ENCODE peak calls at places on chromosomes 13 and 19, in ten cellular contexts. R is stimulated activated CD4-positive, alpha-beta T cell treated with anti-CD3 and anti-CD28 coated beads, Interleukin-4, amount 100 ng/mL, for 1 hour; S is kidney epithelial cell; H is choroid plexus epithelial cell; U is activated CD4-positive, alpha-beta T cell treated with anti-CD3 and anti-CD28 coated beads for 1 hour; B is dermis blood vessel endothelial cell; E is AG09309; Y is AG20443; K is right cardiac atrium; Q is fibroblast of villous mesenchyme. W is an unnamed sample.

GRCh38 chr19:38204728-38205127 is 19.3 kb downstream of the DPF1 start:
- DNase-seq in R (no peak), S (no peak), H (no peak), U (no peak), B (no peak), E (no peak), Y (no peak), K (no peak), Q (no peak), W (no peak)

GRCh38 chr13:29817604-29818378 is 32.6 kb downstream of the UBL3 start:
- DNase-seq in R (no peak), S (no peak), H (no peak), U (no peak), B (peak; percentile 3), E (no peak), Y (no peak), K (no peak), Q (no peak), W (no peak)

GRCh38 chr13:77118134-77118533 is 91.2 kb upstream of the FBXL3 start:
- DNase-seq in R (no peak), S (no peak), H (no peak), U (no peak), B (no peak), E (no peak), Y (no peak), K (no peak), Q (no peak), W (no peak)

GRCh38 chr19:3614858-3615505 is 8.3 kb upstream of the TBXA2R start:
- DNase-seq in R (no peak), S (no peak), H (no peak), U (no peak), B (no peak), E (no peak), Y (no peak), K (no peak), Q (no peak), W (no peak)

GRCh38 chr13:63455938-63456337 is 2040.3 kb upstream of the PCDH20 start:
- DNase-seq in R (no peak), S (no peak), H (peak; percentile 16), U (no peak), B (no peak), E (no peak), Y (no peak), K (no peak), Q (no peak), W (no peak)

GRCh38 chr13:21365574-21365973 is 93.5 kb downstream of the ZDHHC20 start:
- DNase-seq in R (no peak), S (no peak), H (no peak), U (no peak), B (no peak), E (no peak), Y (no peak), K (no peak), Q (no peak), W (no peak)

GRCh38 chr13:37403776-37404497 is 194.6 kb downstream of the POSTN start:
- DNase-seq in R (no peak), S (no peak), H (peak; percentile 94), U (no peak), B (no peak), E (peak; percentile 94), Y (peak; percentile 78), K (no peak), Q (peak; percentile 54), W (peak; percentile 95)

GRCh38 chr13:52067237-52067636 is 42.7 kb downstream of the UTP14C start:
- DNase-seq in R (no peak), S (no peak), H (peak; percentile 28), U (no peak), B (peak; percentile 19), E (no peak), Y (no peak), K (no peak), Q (no peak), W (no peak)

GRCh38 chr19:15589760-15590451 is 25.1 kb upstream of the CYP4F8 start:
- DNase-seq in R (no peak), S (no peak), H (no peak), U (no peak), B (no peak), E (no peak), Y (no peak), K (no peak), Q (no peak), W (no peak)

GRCh38 chr13:31965361-31966066 is 66.1 kb upstream of the FRY start:
- DNase-seq in R (no peak), S (peak; percentile 85), H (peak; percentile 84), U (no peak), B (peak; percentile 45), E (no peak), Y (peak; percentile 15), K (no peak), Q (peak; percentile 73), W (no peak)

GRCh38 chr19:19053508-19054314 is 10.1 kb upstream of the SLC25A42 start:
- DNase-seq in R (peak; percentile 61), S (no peak), H (peak; percentile 70), U (peak; percentile 48), B (peak; percentile 82), E (no peak), Y (peak; percentile 68), K (peak; percentile 84), Q (peak; percentile 65), W (no peak)

GRCh38 chr13:114120486-114121430 is 11.7 kb downstream of the RASA3 start:
- DNase-seq in R (no peak), S (no peak), H (no peak), U (no peak), B (peak; percentile 29), E (no peak), Y (no peak), K (no peak), Q (peak; percentile 45), W (no peak)

GRCh38 chr19:3087769-3088168 is 6.4 kb upstream of the GNA11 start:
- DNase-seq in R (no peak), S (no peak), H (no peak), U (no peak), B (no peak), E (no peak), Y (no peak), K (no peak), Q (no peak), W (no peak)

GRCh38 chr19:2213799-2214198 is 22.3 kb downstream of the PLEKHJ1 start:
- DNase-seq in R (no peak), S (no peak), H (no peak), U (no peak), B (no peak), E (no peak), Y (no peak), K (no peak), Q (peak; percentile 51), W (no peak)

GRCh38 chr13:95099541-95099940 is 201.7 kb downstream of the ABCC4 start:
- DNase-seq in R (no peak), S (peak; percentile 16), H (peak; percentile 65), U (no peak), B (peak; percentile 76), E (no peak), Y (no peak), K (no peak), Q (no peak), W (peak; percentile 41)

GRCh38 chr13:29885967-29886366 is 35.5 kb upstream of the UBL3 start:
- DNase-seq in R (no peak), S (no peak), H (no peak), U (no peak), B (no peak), E (no peak), Y (no peak), K (no peak), Q (no peak), W (no peak)

GRCh38 chr13:24858953-24859352 is 95.0 kb downstream of the RNF17 start:
- DNase-seq in R (no peak), S (no peak), H (no peak), U (no peak), B (no peak), E (no peak), Y (no peak), K (no peak), Q (no peak), W (no peak)

GRCh38 chr13:52118095-52118494 is 10.8 kb downstream of the NEK5 start:
- DNase-seq in R (no peak), S (no peak), H (no peak), U (no peak), B (no peak), E (no peak), Y (no peak), K (no peak), Q (no peak), W (no peak)

GRCh38 chr13:28340272-28340793 is 154.6 kb downstream of the FLT1 start:
- DNase-seq in R (no peak), S (no peak), H (no peak), U (no peak), B (no peak), E (no peak), Y (no peak), K (no peak), Q (peak; percentile 45), W (no peak)

GRCh38 chr19:6719540-6719861 is 949 bp downstream of the C3 start:
- DNase-seq in R (no peak), S (no peak), H (no peak), U (no peak), B (no peak), E (no peak), Y (no peak), K (no peak), Q (no peak), W (no peak)

GRCh38 chr13:113584870-113585671 is 518 bp downstream of the TFDP1 start:
- DNase-seq in R (peak; percentile 34), S (no peak), H (no peak), U (peak; percentile 7), B (peak; percentile 15), E (no peak), Y (peak; percentile 55), K (no peak), Q (peak; percentile 22), W (no peak)

GRCh38 chr19:47419037-47419783 is at the start of gene MEIS3:
- DNase-seq in R (no peak), S (no peak), H (no peak), U (no peak), B (no peak), E (no peak), Y (peak; percentile 60), K (peak; percentile 70), Q (no peak), W (no peak)

GRCh38 chr13:97855570-97855970 is 97.9 kb upstream of the IPO5 start:
- DNase-seq in R (no peak), S (peak; percentile 52), H (peak; percentile 90), U (no peak), B (peak; percentile 81), E (peak; percentile 78), Y (peak; percentile 80), K (no peak), Q (peak; percentile 86), W (peak; percentile 45)

GRCh38 chr13:41222259-41222852 is 28.0 kb upstream of the KBTBD7 start:
- DNase-seq in R (peak; percentile 18), S (peak; percentile 12), H (peak; percentile 76), U (no peak), B (peak; percentile 79), E (no peak), Y (peak; percentile 47), K (no peak), Q (peak; percentile 58), W (no peak)

GRCh38 chr19:49333426-49334288 is 1.5 kb upstream of the CD37 start:
- DNase-seq in R (peak; percentile 70), S (no peak), H (no peak), U (peak; percentile 56), B (peak; percentile 40), E (no peak), Y (no peak), K (no peak), Q (peak; percentile 8), W (no peak)

GRCh38 chr19:35645680-35646511 is 2.2 kb upstream of the COX6B1 start:
- DNase-seq in R (no peak), S (no peak), H (no peak), U (no peak), B (no peak), E (no peak), Y (no peak), K (no peak), Q (no peak), W (no peak)

GRCh38 chr19:35628264-35628564 is 622 bp upstream of the RBM42 start:
- DNase-seq in R (no peak), S (no peak), H (no peak), U (no peak), B (no peak), E (no peak), Y (no peak), K (no peak), Q (no peak), W (no peak)

GRCh38 chr13:60970736-60971135 is 444.9 kb downstream of the PCDH20 start:
- DNase-seq in R (no peak), S (no peak), H (no peak), U (no peak), B (no peak), E (no peak), Y (no peak), K (peak; percentile 29), Q (no peak), W (no peak)

W was measured in AG04449.